ENCODE peak calls at places on chromosomes 3 and 15, in four cellular contexts. S is endothelial cell, M is dorsolateral prefrontal cortex, Q is SJSA1. L is an unnamed sample.

GRCh38 chr15:57861805-57862586 is 155.5 kb downstream of the POLR2M start:
- DNase-seq in S (no peak), M (no peak), Q (no peak), L (peak)

GRCh38 chr3:123640311-123641083 is 55.6 kb upstream of the HACD2 start:
- DNase-seq in S (no peak), M (no peak), Q (no peak), L (no peak)

GRCh38 chr15:99057020-99057419 is 47.9 kb upstream of the SYNM start:
- DNase-seq in S (no peak), M (no peak), Q (no peak), L (no peak)

GRCh38 chr15:89758283-89758682 is 7.2 kb upstream of the MESP1 start:
- DNase-seq in S (no peak), M (no peak), Q (no peak), L (no peak)

GRCh38 chr3:192174283-192174682 is 553.1 kb downstream of the FGF12 start:
- DNase-seq in S (no peak), M (no peak), Q (no peak), L (no peak)

GRCh38 chr3:184335291-184335660 is 2.1 kb upstream of the FAM131A start:
- DNase-seq in S (no peak), M (no peak), Q (no peak), L (no peak)

GRCh38 chr3:50599716-50600118 is 11.9 kb downstream of the CISH start:
- DNase-seq in S (no peak), M (no peak), Q (no peak), L (no peak)

GRCh38 chr3:14784087-14784596 is 34.6 kb upstream of the FGD5 start:
- DNase-seq in S (no peak), M (no peak), Q (no peak), L (no peak)

GRCh38 chr3:85312326-85312725 is 353.5 kb downstream of the CADM2 start:
- DNase-seq in S (no peak), M (no peak), Q (no peak), L (no peak)

GRCh38 chr3:152087153-152087552 is 181.6 kb upstream of the MBNL1 start:
- DNase-seq in S (no peak), M (no peak), Q (no peak), L (peak)

GRCh38 chr15:22979699-22980188 is 424 bp downstream of the CYFIP1 start:
- DNase-seq in S (peak), M (no peak), Q (no peak), L (peak)

GRCh38 chr3:182913889-182914288 is 66.4 kb downstream of the DCUN1D1 start:
- DNase-seq in S (no peak), M (no peak), Q (no peak), L (peak)

GRCh38 chr3:63232764-63233396 is 45.2 kb upstream of the SYNPR start:
- DNase-seq in S (no peak), M (no peak), Q (no peak), L (no peak)

GRCh38 chr3:189947948-189948723 is 172.6 kb downstream of the P3H2 start:
- DNase-seq in S (peak), M (no peak), Q (no peak), L (peak)

GRCh38 chr3:141111364-141112150 is 60.4 kb downstream of the SPSB4 start:
- DNase-seq in S (no peak), M (no peak), Q (no peak), L (no peak)

GRCh38 chr3:134373942-134374790 is at the start of gene AMOTL2:
- DNase-seq in S (peak), M (peak), Q (peak), L (peak)

GRCh38 chr3:115779011-115779410 is 155.7 kb downstream of the GAP43 start:
- DNase-seq in S (no peak), M (no peak), Q (no peak), L (no peak)

GRCh38 chr3:194250104-194251002 is 100.8 kb downstream of the CPN2 start:
- DNase-seq in S (no peak), M (no peak), Q (no peak), L (peak)

GRCh38 chr3:112793311-112794081 is 53.2 kb downstream of the CD200R1L start:
- DNase-seq in S (no peak), M (no peak), Q (no peak), L (no peak)

GRCh38 chr3:148466143-148466542 is 231.6 kb upstream of the AGTR1 start:
- DNase-seq in S (no peak), M (no peak), Q (no peak), L (no peak)

GRCh38 chr15:89502867-89503595 is 6.6 kb upstream of the RHCG start:
- DNase-seq in S (no peak), M (no peak), Q (peak), L (peak)

GRCh38 chr3:8443829-8444791 is 57.5 kb upstream of the LMCD1 start:
- DNase-seq in S (peak), M (peak), Q (peak), L (peak)

GRCh38 chr3:49673131-49673714 is 928 bp upstream of the APEH start:
- DNase-seq in S (peak), M (no peak), Q (no peak), L (no peak)

GRCh38 chr3:16399473-16399872 is 114.0 kb downstream of the RFTN1 start:
- DNase-seq in S (no peak), M (no peak), Q (peak), L (no peak)

GRCh38 chr15:76904461-76905012 is 603 bp downstream of the SCAPER start:
- DNase-seq in S (peak), M (peak), Q (no peak), L (peak)

GRCh38 chr15:60526127-60526616 is 47.2 kb upstream of the ICE2 start:
- DNase-seq in S (no peak), M (no peak), Q (no peak), L (peak)

GRCh38 chr3:170766823-170767575 is 103.0 kb downstream of the RPL22L1 start:
- DNase-seq in S (no peak), M (no peak), Q (no peak), L (no peak)

GRCh38 chr15:98875309-98875708 is 132.3 kb downstream of the PGPEP1L start:
- DNase-seq in S (no peak), M (no peak), Q (no peak), L (no peak)

GRCh38 chr3:171809513-171810277 is 588 bp downstream of the PLD1 start:
- DNase-seq in S (peak), M (peak), Q (peak), L (peak)

GRCh38 chr3:54237109-54237508 is 114.8 kb downstream of the CACNA2D3 start:
- DNase-seq in S (no peak), M (no peak), Q (no peak), L (no peak)

GRCh38 chr15:98791046-98791701 is 142.8 kb downstream of the IGF1R start:
- DNase-seq in S (no peak), M (no peak), Q (no peak), L (no peak)

GRCh38 chr15:29924750-29925149 is 102.5 kb upstream of the TJP1 start:
- DNase-seq in S (peak), M (no peak), Q (peak), L (peak)

GRCh38 chr15:62549345-62549970 is 384.4 kb upstream of the C2CD4B start:
- DNase-seq in S (peak), M (no peak), Q (peak), L (peak)

GRCh38 chr3:16618721-16619120 is 13.5 kb upstream of the DAZL start:
- DNase-seq in S (no peak), M (no peak), Q (no peak), L (no peak)

GRCh38 chr3:131110087-131110486 is 83.4 kb downstream of the NEK11 start:
- DNase-seq in S (no peak), M (no peak), Q (peak), L (no peak)

GRCh38 chr3:195909645-195910498 is 1.5 kb upstream of the TNK2 start:
- DNase-seq in S (peak), M (peak), Q (peak), L (peak)

GRCh38 chr3:10941972-10942371 is 50.6 kb upstream of the SLC6A1 start:
- DNase-seq in S (peak), M (no peak), Q (no peak), L (no peak)

GRCh38 chr3:3342141-3342540 is 162.7 kb upstream of the CRBN start:
- DNase-seq in S (no peak), M (no peak), Q (no peak), L (no peak)